ENCODE peak calls at places on chromosomes 5 and 9, in four cellular contexts. One of them, this sample, is unnamed.

GRCh38 chr9:36092509-36093215 is 43.9 kb upstream of the GLIPR2 start:
- DNase-seq in Peyer's patch: peak
- DNase-seq in HepG2: no peak
- DNase-seq in iPS DF 6.9: no peak
- DNase-seq in this sample: no peak

GRCh38 chr9:85949591-85950335 is 8.8 kb downstream of the NAA35 start:
- DNase-seq in Peyer's patch: no peak
- DNase-seq in HepG2: no peak
- DNase-seq in iPS DF 6.9: no peak
- DNase-seq in this sample: no peak

GRCh38 chr5:29697786-29698414 is 1495.6 kb upstream of the CDH6 start:
- DNase-seq in Peyer's patch: no peak
- DNase-seq in HepG2: peak
- DNase-seq in iPS DF 6.9: peak
- DNase-seq in this sample: no peak

GRCh38 chr9:121634800-121635261 is 16.6 kb upstream of the DAB2IP start:
- DNase-seq in Peyer's patch: no peak
- DNase-seq in HepG2: peak
- DNase-seq in iPS DF 6.9: no peak
- DNase-seq in this sample: no peak

GRCh38 chr5:133869675-133869978 is 98.8 kb downstream of the C5orf15 start:
- DNase-seq in Peyer's patch: no peak
- DNase-seq in HepG2: no peak
- DNase-seq in iPS DF 6.9: no peak
- DNase-seq in this sample: no peak

GRCh38 chr9:36728651-36729520 is 156.2 kb downstream of the MELK start:
- DNase-seq in Peyer's patch: peak
- DNase-seq in HepG2: peak
- DNase-seq in iPS DF 6.9: peak
- DNase-seq in this sample: no peak

GRCh38 chr5:133993563-133993962 is 11.2 kb downstream of the VDAC1 start:
- DNase-seq in Peyer's patch: no peak
- DNase-seq in HepG2: no peak
- DNase-seq in iPS DF 6.9: no peak
- DNase-seq in this sample: no peak

GRCh38 chr5:34494111-34494755 is 161.9 kb upstream of the RAI14 start:
- DNase-seq in Peyer's patch: no peak
- DNase-seq in HepG2: no peak
- DNase-seq in iPS DF 6.9: no peak
- DNase-seq in this sample: peak

GRCh38 chr5:175378444-175379028 is 65.4 kb downstream of the DRD1 start:
- DNase-seq in Peyer's patch: no peak
- DNase-seq in HepG2: no peak
- DNase-seq in iPS DF 6.9: no peak
- DNase-seq in this sample: peak

This sample was measured in GM04504.